ENCODE peak calls at places on chromosomes 3 and 15, in eight cellular contexts. One of them, this sample, is unnamed.
A peak's percentile ranks its signal among the peaks of the same experiment; 100 is the strongest.

GRCh38 chr15:79209690-79210089 is 72.8 kb upstream of the ANKRD34C start:
- DNase-seq in transverse colon: no peak
- DNase-seq in thoracic aorta: no peak
- DNase-seq in pancreas: no peak
- DNase-seq in uterus: no peak
- DNase-seq in activated CD8-positive, alpha-beta T cell treated with anti-CD3 and anti-CD28 coated beads for 36 hours: no peak
- DNase-seq in left ventricle myocardium inferior: no peak
- DNase-seq in epithelial cell of esophagus: no peak
- DNase-seq in this sample: no peak

GRCh38 chr3:10992946-10993728 is 589 bp downstream of the SLC6A1 start:
- DNase-seq in left ventricle myocardium inferior: no peak
- DNase-seq in uterus: no peak
- DNase-seq in thoracic aorta: no peak
- DNase-seq in epithelial cell of esophagus: no peak
- DNase-seq in activated CD8-positive, alpha-beta T cell treated with anti-CD3 and anti-CD28 coated beads for 36 hours: no peak
- DNase-seq in pancreas: no peak
- DNase-seq in transverse colon: no peak
- DNase-seq in this sample: no peak

GRCh38 chr3:99485286-99485685 is 153.1 kb upstream of the COL8A1 start:
- DNase-seq in thoracic aorta: no peak
- DNase-seq in transverse colon: no peak
- DNase-seq in uterus: no peak
- DNase-seq in left ventricle myocardium inferior: no peak
- DNase-seq in epithelial cell of esophagus: no peak
- DNase-seq in pancreas: no peak
- DNase-seq in activated CD8-positive, alpha-beta T cell treated with anti-CD3 and anti-CD28 coated beads for 36 hours: no peak
- DNase-seq in this sample: no peak

GRCh38 chr3:49378249-49378899 is 20.2 kb upstream of the GPX1 start:
- DNase-seq in epithelial cell of esophagus: peak; percentile 52
- DNase-seq in activated CD8-positive, alpha-beta T cell treated with anti-CD3 and anti-CD28 coated beads for 36 hours: no peak
- DNase-seq in transverse colon: peak; percentile 13
- DNase-seq in thoracic aorta: no peak
- DNase-seq in pancreas: no peak
- DNase-seq in uterus: peak; percentile 29
- DNase-seq in left ventricle myocardium inferior: peak; percentile 22
- DNase-seq in this sample: no peak

GRCh38 chr3:58349792-58350626 is 17.3 kb downstream of the PXK start:
- DNase-seq in activated CD8-positive, alpha-beta T cell treated with anti-CD3 and anti-CD28 coated beads for 36 hours: peak; percentile 18
- DNase-seq in pancreas: no peak
- DNase-seq in left ventricle myocardium inferior: no peak
- DNase-seq in uterus: no peak
- DNase-seq in epithelial cell of esophagus: peak; percentile 43
- DNase-seq in thoracic aorta: no peak
- DNase-seq in transverse colon: no peak
- DNase-seq in this sample: no peak

GRCh38 chr15:52214553-52214952 is 23.4 kb upstream of the GNB5 start:
- DNase-seq in activated CD8-positive, alpha-beta T cell treated with anti-CD3 and anti-CD28 coated beads for 36 hours: no peak
- DNase-seq in epithelial cell of esophagus: no peak
- DNase-seq in left ventricle myocardium inferior: no peak
- DNase-seq in uterus: no peak
- DNase-seq in thoracic aorta: no peak
- DNase-seq in transverse colon: no peak
- DNase-seq in pancreas: no peak
- DNase-seq in this sample: no peak

GRCh38 chr3:16103472-16103871 is 71.0 kb upstream of the GALNT15 start:
- DNase-seq in activated CD8-positive, alpha-beta T cell treated with anti-CD3 and anti-CD28 coated beads for 36 hours: no peak
- DNase-seq in thoracic aorta: no peak
- DNase-seq in epithelial cell of esophagus: no peak
- DNase-seq in uterus: no peak
- DNase-seq in transverse colon: no peak
- DNase-seq in left ventricle myocardium inferior: no peak
- DNase-seq in pancreas: no peak
- DNase-seq in this sample: no peak

GRCh38 chr15:46442196-46442595 is 807.4 kb downstream of the SQOR start:
- DNase-seq in transverse colon: no peak
- DNase-seq in pancreas: no peak
- DNase-seq in thoracic aorta: no peak
- DNase-seq in epithelial cell of esophagus: no peak
- DNase-seq in left ventricle myocardium inferior: no peak
- DNase-seq in activated CD8-positive, alpha-beta T cell treated with anti-CD3 and anti-CD28 coated beads for 36 hours: no peak
- DNase-seq in uterus: no peak
- DNase-seq in this sample: no peak

GRCh38 chr3:187765342-187765741 is 20.1 kb upstream of the BCL6 start:
- DNase-seq in uterus: no peak
- DNase-seq in epithelial cell of esophagus: no peak
- DNase-seq in activated CD8-positive, alpha-beta T cell treated with anti-CD3 and anti-CD28 coated beads for 36 hours: no peak
- DNase-seq in transverse colon: no peak
- DNase-seq in thoracic aorta: no peak
- DNase-seq in pancreas: no peak
- DNase-seq in left ventricle myocardium inferior: no peak
- DNase-seq in this sample: no peak

GRCh38 chr3:132616780-132617179 is 19.7 kb downstream of the ACKR4 start:
- DNase-seq in left ventricle myocardium inferior: no peak
- DNase-seq in uterus: no peak
- DNase-seq in epithelial cell of esophagus: no peak
- DNase-seq in thoracic aorta: no peak
- DNase-seq in activated CD8-positive, alpha-beta T cell treated with anti-CD3 and anti-CD28 coated beads for 36 hours: no peak
- DNase-seq in pancreas: no peak
- DNase-seq in transverse colon: no peak
- DNase-seq in this sample: no peak

GRCh38 chr3:127079211-127079610 is 96.3 kb downstream of the PLXNA1 start:
- DNase-seq in pancreas: no peak
- DNase-seq in thoracic aorta: no peak
- DNase-seq in left ventricle myocardium inferior: no peak
- DNase-seq in transverse colon: no peak
- DNase-seq in activated CD8-positive, alpha-beta T cell treated with anti-CD3 and anti-CD28 coated beads for 36 hours: no peak
- DNase-seq in epithelial cell of esophagus: no peak
- DNase-seq in uterus: no peak
- DNase-seq in this sample: no peak

GRCh38 chr3:135809038-135809437 is 156.5 kb upstream of the PPP2R3A start:
- DNase-seq in uterus: no peak
- DNase-seq in epithelial cell of esophagus: no peak
- DNase-seq in transverse colon: no peak
- DNase-seq in pancreas: no peak
- DNase-seq in left ventricle myocardium inferior: no peak
- DNase-seq in activated CD8-positive, alpha-beta T cell treated with anti-CD3 and anti-CD28 coated beads for 36 hours: no peak
- DNase-seq in thoracic aorta: no peak
- DNase-seq in this sample: no peak

DNA sequence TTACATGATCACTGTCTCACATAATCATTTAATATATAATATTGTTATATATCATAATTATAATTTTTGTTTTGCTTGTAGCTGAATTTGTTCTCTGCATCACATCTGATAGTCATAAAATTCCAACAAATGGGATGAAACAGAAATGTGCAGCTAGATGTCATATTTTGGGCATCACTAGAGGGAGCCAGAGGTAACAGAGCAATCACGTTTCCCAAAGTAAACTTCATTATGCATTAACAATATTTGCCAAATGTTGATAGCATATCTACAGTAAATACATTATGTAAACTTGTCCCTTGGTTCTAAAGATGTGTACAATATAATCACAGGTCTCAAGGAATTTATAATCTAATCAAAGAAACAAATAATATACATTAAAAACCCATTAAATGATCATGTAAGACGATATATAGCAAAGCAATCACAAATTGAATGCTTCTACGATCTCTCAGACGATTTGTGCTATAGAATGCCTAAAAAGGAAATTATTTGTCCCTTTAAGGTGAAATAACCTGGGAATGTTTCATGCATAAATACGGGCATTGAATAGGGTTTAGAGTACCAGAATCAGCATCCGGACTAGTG is 234.2 kb upstream of the MCTP2 start:
- DNase-seq in activated CD8-positive, alpha-beta T cell treated with anti-CD3 and anti-CD28 coated beads for 36 hours: no peak
- DNase-seq in left ventricle myocardium inferior: no peak
- DNase-seq in pancreas: no peak
- DNase-seq in transverse colon: no peak
- DNase-seq in uterus: peak; percentile 31
- DNase-seq in epithelial cell of esophagus: peak; percentile 54
- DNase-seq in thoracic aorta: no peak
- DNase-seq in this sample: no peak
- TF ChIP-seq CTCF in activated CD8-positive, alpha-beta T cell treated with anti-CD3 and anti-CD28 coated beads for 36 hours: peak; percentile 81
- TF ChIP-seq CTCF in left ventricle myocardium inferior: peak; percentile 72
- TF ChIP-seq CTCF in pancreas: peak; percentile 47
- TF ChIP-seq CTCF in transverse colon: peak; percentile 69
- TF ChIP-seq CTCF in uterus: peak; percentile 70
- TF ChIP-seq CTCF in epithelial cell of esophagus: peak; percentile 90
- TF ChIP-seq CTCF in thoracic aorta: peak; percentile 35
- TF ChIP-seq CTCF in this sample: peak; percentile 69

DNA sequence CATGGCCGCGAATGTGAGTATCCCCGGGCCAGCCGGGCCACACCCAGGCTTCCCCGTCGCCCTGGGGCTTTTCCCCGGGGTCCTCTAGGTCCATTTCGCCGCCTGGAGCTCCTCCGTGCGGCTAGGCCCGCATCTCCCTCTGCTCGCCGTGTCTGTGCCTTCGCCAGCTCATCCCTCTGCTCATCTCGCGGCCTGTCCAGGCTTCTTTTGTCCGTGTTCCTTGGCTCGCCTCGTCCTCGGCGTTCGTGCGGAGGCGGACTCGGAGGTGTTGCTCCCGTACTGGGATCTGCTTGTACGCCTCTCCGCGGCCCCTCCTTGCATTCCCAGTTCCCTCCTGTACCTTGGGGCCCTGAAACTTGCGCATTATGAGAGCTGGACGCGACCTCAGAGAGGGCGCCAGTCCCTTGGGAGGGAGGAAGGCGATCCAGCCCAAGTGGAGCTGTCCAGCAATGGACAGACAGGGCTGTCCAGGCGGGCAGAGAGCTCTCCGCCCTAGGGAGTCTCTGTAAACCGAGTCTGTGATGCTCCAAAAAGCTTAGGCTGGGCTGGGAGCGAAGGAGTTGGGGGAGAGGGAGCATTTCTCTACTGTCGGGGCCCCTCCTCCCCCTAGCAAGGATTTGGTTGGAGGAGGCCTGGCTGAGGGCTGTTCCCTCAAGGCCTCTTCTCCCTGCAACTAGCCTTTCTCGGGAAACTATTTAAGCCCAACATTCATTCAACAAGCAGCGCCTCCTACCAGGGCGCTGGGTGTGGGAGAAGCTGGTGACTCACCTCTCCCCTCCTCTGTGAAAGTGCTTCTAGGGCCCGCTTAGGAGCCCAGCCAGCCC is 553 bp downstream of the TMEM43 start:
- DNase-seq in activated CD8-positive, alpha-beta T cell treated with anti-CD3 and anti-CD28 coated beads for 36 hours: peak; percentile 75
- DNase-seq in epithelial cell of esophagus: peak; percentile 96
- DNase-seq in pancreas: peak; percentile 65
- DNase-seq in left ventricle myocardium inferior: peak; percentile 42
- DNase-seq in thoracic aorta: no peak
- DNase-seq in transverse colon: peak; percentile 80
- DNase-seq in uterus: peak; percentile 81
- DNase-seq in this sample: no peak
- TF ChIP-seq CTCF in activated CD8-positive, alpha-beta T cell treated with anti-CD3 and anti-CD28 coated beads for 36 hours: no peak
- TF ChIP-seq CTCF in epithelial cell of esophagus: peak; percentile 42
- TF ChIP-seq CTCF in pancreas: no peak
- TF ChIP-seq CTCF in left ventricle myocardium inferior: no peak
- TF ChIP-seq CTCF in thoracic aorta: no peak
- TF ChIP-seq CTCF in transverse colon: no peak
- TF ChIP-seq CTCF in uterus: peak; percentile 12
- TF ChIP-seq CTCF in this sample: no peak

DNA sequence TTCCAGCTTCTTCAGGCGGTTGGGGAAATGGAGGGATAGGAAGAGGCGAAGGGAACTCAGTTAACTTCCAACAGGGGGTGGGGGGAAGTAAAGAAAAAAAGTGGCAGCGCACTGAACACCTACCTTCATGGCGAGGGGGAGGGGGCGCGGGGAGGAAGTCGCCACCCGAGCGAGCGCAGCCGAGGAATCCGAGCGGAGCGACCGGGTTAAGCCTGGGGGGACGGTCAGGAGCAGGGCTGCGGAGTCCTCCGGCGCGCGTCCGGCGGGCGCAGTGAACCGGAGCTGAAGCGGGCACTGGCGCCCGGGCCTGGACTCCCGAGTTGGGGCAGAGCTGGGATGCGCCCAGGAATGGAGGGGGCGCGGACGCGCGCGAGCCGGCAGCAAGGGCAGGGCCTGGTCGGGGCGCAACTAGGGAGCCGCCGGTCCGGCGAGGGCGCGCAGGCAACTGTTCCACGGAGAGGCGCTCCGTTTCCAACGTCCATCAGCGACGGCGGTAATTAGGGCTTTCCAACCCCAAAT is at the start of gene WNT5A:
- DNase-seq in uterus: peak; percentile 42
- DNase-seq in activated CD8-positive, alpha-beta T cell treated with anti-CD3 and anti-CD28 coated beads for 36 hours: no peak
- DNase-seq in pancreas: peak; percentile 60
- DNase-seq in thoracic aorta: no peak
- DNase-seq in transverse colon: peak; percentile 32
- DNase-seq in epithelial cell of esophagus: peak; percentile 39
- DNase-seq in left ventricle myocardium inferior: peak; percentile 53
- DNase-seq in this sample: no peak
- TF ChIP-seq CTCF in uterus: no peak
- TF ChIP-seq CTCF in activated CD8-positive, alpha-beta T cell treated with anti-CD3 and anti-CD28 coated beads for 36 hours: no peak
- TF ChIP-seq CTCF in pancreas: no peak
- TF ChIP-seq CTCF in thoracic aorta: no peak
- TF ChIP-seq CTCF in transverse colon: no peak
- TF ChIP-seq CTCF in epithelial cell of esophagus: no peak
- TF ChIP-seq CTCF in left ventricle myocardium inferior: no peak
- TF ChIP-seq CTCF in this sample: no peak

GRCh38 chr3:5305681-5305983 is 118.1 kb downstream of the EDEM1 start:
- DNase-seq in uterus: no peak
- DNase-seq in pancreas: no peak
- DNase-seq in thoracic aorta: no peak
- DNase-seq in transverse colon: no peak
- DNase-seq in epithelial cell of esophagus: no peak
- DNase-seq in activated CD8-positive, alpha-beta T cell treated with anti-CD3 and anti-CD28 coated beads for 36 hours: no peak
- DNase-seq in left ventricle myocardium inferior: no peak
- DNase-seq in this sample: no peak
- TF ChIP-seq CTCF in uterus: no peak
- TF ChIP-seq CTCF in pancreas: no peak
- TF ChIP-seq CTCF in thoracic aorta: no peak
- TF ChIP-seq CTCF in transverse colon: peak; percentile 5
- TF ChIP-seq CTCF in epithelial cell of esophagus: no peak
- TF ChIP-seq CTCF in activated CD8-positive, alpha-beta T cell treated with anti-CD3 and anti-CD28 coated beads for 36 hours: peak; percentile 8
- TF ChIP-seq CTCF in left ventricle myocardium inferior: peak; percentile 14
- TF ChIP-seq CTCF in this sample: no peak

This sample was measured in activated B cell treated with CpG ODN at 0.5 μM for 24 hours.